ENCODE peak calls at places on chromosomes 7 and 10, in five cellular contexts. One of them, this sample, is unnamed.

GRCh38 chr10:23345861-23346260 is 1.3 kb upstream of the C10orf67 start:
- DNase-seq in lower leg skin: no peak
- DNase-seq in tibial nerve: no peak
- DNase-seq in transverse colon: no peak
- DNase-seq in body of pancreas: no peak
- DNase-seq in this sample: no peak

GRCh38 chr10:79984851-79985250 is 35.9 kb upstream of the SFTPD start:
- DNase-seq in tibial nerve: no peak
- DNase-seq in transverse colon: peak
- DNase-seq in lower leg skin: no peak
- DNase-seq in body of pancreas: no peak
- DNase-seq in this sample: no peak

GRCh38 chr10:70573599-70574506 is 28.7 kb downstream of the PRF1 start:
- DNase-seq in lower leg skin: no peak
- DNase-seq in transverse colon: no peak
- DNase-seq in body of pancreas: no peak
- DNase-seq in tibial nerve: no peak
- DNase-seq in this sample: peak

GRCh38 chr10:76649723-76650127 is 987.9 kb downstream of the KCNMA1 start:
- DNase-seq in transverse colon: peak
- DNase-seq in tibial nerve: peak
- DNase-seq in lower leg skin: peak
- DNase-seq in body of pancreas: peak
- DNase-seq in this sample: no peak

GRCh38 chr7:22417349-22417748 is 60.4 kb upstream of the RAPGEF5 start:
- DNase-seq in tibial nerve: no peak
- DNase-seq in lower leg skin: no peak
- DNase-seq in body of pancreas: no peak
- DNase-seq in transverse colon: no peak
- DNase-seq in this sample: no peak

GRCh38 chr10:114492351-114493037 is 88.2 kb upstream of the AFAP1L2 start:
- DNase-seq in transverse colon: no peak
- DNase-seq in lower leg skin: no peak
- DNase-seq in body of pancreas: no peak
- DNase-seq in tibial nerve: no peak
- DNase-seq in this sample: no peak

GRCh38 chr10:15660990-15661389 is 58.7 kb downstream of the ITGA8 start:
- DNase-seq in transverse colon: no peak
- DNase-seq in body of pancreas: no peak
- DNase-seq in tibial nerve: no peak
- DNase-seq in lower leg skin: no peak
- DNase-seq in this sample: no peak

GRCh38 chr7:52472006-52472405 is 563.4 kb upstream of the POM121L12 start:
- DNase-seq in tibial nerve: no peak
- DNase-seq in transverse colon: no peak
- DNase-seq in lower leg skin: no peak
- DNase-seq in body of pancreas: no peak
- DNase-seq in this sample: no peak

GRCh38 chr10:31215052-31215451 is 104.0 kb upstream of the ZEB1 start:
- DNase-seq in lower leg skin: no peak
- DNase-seq in body of pancreas: no peak
- DNase-seq in tibial nerve: no peak
- DNase-seq in transverse colon: no peak
- DNase-seq in this sample: no peak

GRCh38 chr10:86213148-86213547 is 153.4 kb downstream of the GRID1 start:
- DNase-seq in body of pancreas: no peak
- DNase-seq in transverse colon: no peak
- DNase-seq in tibial nerve: no peak
- DNase-seq in lower leg skin: no peak
- DNase-seq in this sample: no peak
- TF ChIP-seq CTCF in body of pancreas: no peak
- TF ChIP-seq CTCF in transverse colon: no peak
- TF ChIP-seq CTCF in tibial nerve: no peak
- TF ChIP-seq CTCF in lower leg skin: no peak
- TF ChIP-seq CTCF in this sample: no peak

GRCh38 chr10:102117391-102118159 is 2.6 kb downstream of the LDB1 start:
- DNase-seq in body of pancreas: peak
- DNase-seq in tibial nerve: peak
- DNase-seq in lower leg skin: peak
- DNase-seq in transverse colon: peak
- DNase-seq in this sample: peak
- TF ChIP-seq POLR2A in body of pancreas: peak
- TF ChIP-seq POLR2A in tibial nerve: peak
- TF ChIP-seq POLR2A in lower leg skin: no peak
- TF ChIP-seq POLR2A in transverse colon: no peak
- TF ChIP-seq POLR2A in this sample: no peak

GRCh38 chr10:84097787-84098353 is 41.4 kb upstream of the GHITM start:
- DNase-seq in transverse colon: no peak
- DNase-seq in lower leg skin: no peak
- DNase-seq in body of pancreas: no peak
- DNase-seq in tibial nerve: no peak
- DNase-seq in this sample: no peak
- TF ChIP-seq CTCF in transverse colon: peak
- TF ChIP-seq CTCF in lower leg skin: no peak
- TF ChIP-seq CTCF in body of pancreas: peak
- TF ChIP-seq CTCF in tibial nerve: no peak
- TF ChIP-seq CTCF in this sample: no peak

GRCh38 chr10:44567471-44567870 is 182.6 kb upstream of the CXCL12 start:
- DNase-seq in tibial nerve: no peak
- DNase-seq in body of pancreas: no peak
- DNase-seq in lower leg skin: no peak
- DNase-seq in transverse colon: no peak
- DNase-seq in this sample: no peak

GRCh38 chr10:44571701-44572100 is 186.8 kb upstream of the CXCL12 start:
- DNase-seq in tibial nerve: no peak
- DNase-seq in body of pancreas: no peak
- DNase-seq in transverse colon: no peak
- DNase-seq in lower leg skin: no peak
- DNase-seq in this sample: no peak

GRCh38 chr10:44572146-44572545 is 187.2 kb upstream of the CXCL12 start:
- DNase-seq in tibial nerve: no peak
- DNase-seq in transverse colon: no peak
- DNase-seq in lower leg skin: no peak
- DNase-seq in body of pancreas: no peak
- DNase-seq in this sample: no peak

GRCh38 chr10:44566786-44567185 is 181.9 kb upstream of the CXCL12 start:
- DNase-seq in lower leg skin: no peak
- DNase-seq in tibial nerve: no peak
- DNase-seq in body of pancreas: no peak
- DNase-seq in transverse colon: no peak
- DNase-seq in this sample: no peak

DNA sequence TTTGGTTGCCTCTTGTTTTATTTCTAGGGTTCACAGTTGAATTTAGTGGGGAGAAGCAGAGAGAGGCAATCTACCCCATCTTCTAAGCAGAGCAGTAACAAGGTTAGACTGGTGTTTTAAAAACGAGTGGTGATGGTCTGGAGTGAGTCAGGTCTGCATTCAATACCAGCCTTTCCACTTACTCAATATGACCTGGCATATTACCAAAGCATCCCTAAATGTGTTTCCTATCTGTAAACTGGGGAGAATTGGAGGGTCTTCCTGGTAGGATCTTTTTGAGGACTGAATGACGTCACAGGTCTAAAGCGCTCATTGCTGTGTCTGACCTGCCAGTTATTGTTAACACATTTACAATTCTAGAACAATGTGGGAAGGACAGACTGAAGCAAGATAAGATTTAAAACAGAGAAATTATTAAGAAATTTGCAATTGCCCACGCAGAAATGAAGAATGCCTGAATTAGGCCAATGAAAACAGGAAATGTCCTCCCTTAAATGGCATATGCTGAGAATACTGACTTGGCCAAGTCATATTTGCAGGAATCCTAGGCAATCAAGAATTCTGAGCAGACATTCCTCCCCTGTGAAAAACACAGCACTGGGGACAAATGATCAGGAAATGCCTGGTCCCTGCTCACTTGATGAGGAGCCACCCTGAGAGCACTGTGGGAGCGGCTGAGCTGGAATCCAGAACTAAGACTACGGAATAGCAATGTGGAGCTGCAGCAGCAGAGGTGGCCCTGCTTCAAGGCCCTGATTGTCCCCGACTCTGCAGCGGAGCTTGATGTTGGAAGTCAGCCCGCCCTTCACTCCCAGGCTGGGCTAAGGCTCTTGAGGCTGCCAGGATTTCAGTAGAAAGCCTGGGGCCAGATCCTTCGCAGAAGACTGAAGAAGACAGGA is 184.5 kb upstream of the CXCL12 start:
- DNase-seq in tibial nerve: no peak
- DNase-seq in lower leg skin: peak
- DNase-seq in body of pancreas: peak
- DNase-seq in transverse colon: no peak
- DNase-seq in this sample: peak
- TF ChIP-seq POLR2A in tibial nerve: no peak
- TF ChIP-seq POLR2A in lower leg skin: no peak
- TF ChIP-seq POLR2A in body of pancreas: no peak
- TF ChIP-seq POLR2A in transverse colon: no peak
- TF ChIP-seq POLR2A in this sample: no peak

GRCh38 chr10:63798599-63799498 is 277.6 kb downstream of the REEP3 start:
- DNase-seq in transverse colon: peak
- DNase-seq in body of pancreas: peak
- DNase-seq in tibial nerve: peak
- DNase-seq in lower leg skin: peak
- DNase-seq in this sample: peak
- TF ChIP-seq CTCF in transverse colon: no peak
- TF ChIP-seq CTCF in body of pancreas: no peak
- TF ChIP-seq CTCF in tibial nerve: no peak
- TF ChIP-seq CTCF in lower leg skin: no peak
- TF ChIP-seq CTCF in this sample: no peak

GRCh38 chr7:105388373-105389089 is at the start of gene SRPK2:
- DNase-seq in body of pancreas: peak
- DNase-seq in transverse colon: peak
- DNase-seq in tibial nerve: peak
- DNase-seq in lower leg skin: peak
- DNase-seq in this sample: peak
- TF ChIP-seq POLR2A in body of pancreas: peak
- TF ChIP-seq POLR2A in transverse colon: peak
- TF ChIP-seq POLR2A in tibial nerve: peak
- TF ChIP-seq POLR2A in lower leg skin: no peak
- TF ChIP-seq POLR2A in this sample: no peak

GRCh38 chr7:140926021-140926812 is 1.5 kb upstream of the BRAF start:
- DNase-seq in tibial nerve: no peak
- DNase-seq in lower leg skin: no peak
- DNase-seq in transverse colon: no peak
- DNase-seq in body of pancreas: no peak
- DNase-seq in this sample: no peak

GRCh38 chr7:140924821-140925421 is at the start of gene BRAF:
- DNase-seq in body of pancreas: peak
- DNase-seq in transverse colon: peak
- DNase-seq in lower leg skin: peak
- DNase-seq in tibial nerve: peak
- DNase-seq in this sample: peak

GRCh38 chr7:140922741-140923345 is 1.9 kb downstream of the BRAF start:
- DNase-seq in lower leg skin: no peak
- DNase-seq in transverse colon: no peak
- DNase-seq in tibial nerve: no peak
- DNase-seq in body of pancreas: no peak
- DNase-seq in this sample: no peak

GRCh38 chr7:140923358-140924006 is 1.2 kb downstream of the BRAF start:
- DNase-seq in tibial nerve: no peak
- DNase-seq in body of pancreas: peak
- DNase-seq in lower leg skin: no peak
- DNase-seq in transverse colon: no peak
- DNase-seq in this sample: peak

DNA sequence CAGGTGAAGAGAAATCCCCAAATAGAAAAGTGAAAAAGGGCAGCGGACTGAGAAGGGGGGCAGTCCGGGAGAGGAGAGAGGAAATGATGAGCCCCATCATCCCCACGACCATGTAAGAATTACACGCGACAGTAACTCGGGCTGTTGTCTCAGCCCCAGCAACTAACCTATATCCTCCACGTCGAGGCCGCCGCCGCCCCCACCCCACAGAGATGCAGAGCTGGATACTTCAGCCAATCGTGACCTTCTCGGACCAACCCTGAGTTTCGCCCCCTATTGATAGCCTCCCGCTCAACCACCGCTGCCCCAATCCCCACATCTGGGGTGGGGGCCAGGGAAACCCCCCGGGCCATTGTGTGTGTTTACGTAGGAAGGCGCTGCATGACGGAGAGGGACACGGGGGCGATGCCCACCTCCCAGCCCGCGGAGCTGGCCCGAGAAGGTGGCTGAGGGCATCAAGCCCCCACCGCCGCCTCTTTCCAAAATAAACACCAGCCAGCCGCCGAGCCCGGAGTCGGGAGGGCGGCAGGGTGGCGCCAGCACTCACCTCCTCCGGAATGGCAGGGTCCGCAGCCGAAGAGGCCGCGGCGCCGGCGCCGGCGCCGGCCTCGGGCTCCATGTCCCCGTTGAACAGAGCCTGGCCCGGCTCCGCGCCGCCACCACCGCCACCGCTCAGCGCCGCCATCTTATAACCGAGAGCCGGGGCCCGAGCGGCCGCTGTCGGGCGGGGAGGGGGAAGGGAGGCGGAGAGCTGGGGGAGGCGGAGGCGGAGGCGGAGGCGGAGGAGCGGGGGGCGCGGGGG is 509 bp downstream of the BRAF start:
- DNase-seq in body of pancreas: peak
- DNase-seq in transverse colon: peak
- DNase-seq in tibial nerve: peak
- DNase-seq in lower leg skin: peak
- DNase-seq in this sample: peak
- TF ChIP-seq CTCF in body of pancreas: peak
- TF ChIP-seq CTCF in transverse colon: peak
- TF ChIP-seq CTCF in tibial nerve: no peak
- TF ChIP-seq CTCF in lower leg skin: no peak
- TF ChIP-seq CTCF in this sample: no peak

GRCh38 chr10:59907918-59908807 is 1.8 kb upstream of the CCDC6 start:
- DNase-seq in tibial nerve: peak
- DNase-seq in transverse colon: peak
- DNase-seq in lower leg skin: peak
- DNase-seq in body of pancreas: peak
- DNase-seq in this sample: peak
- TF ChIP-seq POLR2A in tibial nerve: peak
- TF ChIP-seq POLR2A in transverse colon: peak
- TF ChIP-seq POLR2A in lower leg skin: no peak
- TF ChIP-seq POLR2A in body of pancreas: peak
- TF ChIP-seq POLR2A in this sample: no peak

DNA sequence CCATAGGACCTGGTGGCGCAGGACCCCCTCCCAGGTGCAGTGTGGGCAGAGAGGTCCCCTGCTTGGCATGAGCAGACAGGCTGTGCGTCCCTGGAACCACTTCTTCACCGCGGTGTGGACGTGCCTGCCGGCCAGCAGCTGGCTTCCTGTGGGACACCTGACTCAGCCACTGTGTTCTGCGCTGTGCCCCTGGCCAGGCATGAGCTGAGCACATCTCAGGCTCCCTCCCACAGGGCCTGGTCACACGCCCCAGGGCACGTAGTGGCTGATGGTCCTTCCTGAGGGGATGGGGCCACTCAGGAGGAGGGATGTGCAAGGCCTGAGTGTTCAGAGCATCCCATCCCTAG is 3.5 kb upstream of the DEPP1 start:
- DNase-seq in tibial nerve: no peak
- DNase-seq in transverse colon: no peak
- DNase-seq in body of pancreas: no peak
- DNase-seq in lower leg skin: peak
- DNase-seq in this sample: no peak
- TF ChIP-seq CTCF in tibial nerve: no peak
- TF ChIP-seq CTCF in transverse colon: no peak
- TF ChIP-seq CTCF in body of pancreas: no peak
- TF ChIP-seq CTCF in lower leg skin: no peak
- TF ChIP-seq CTCF in this sample: no peak

This sample was measured in testis.